ENCODE peak calls at places on chromosomes 7 and 10, in five cellular contexts. N, W, J, B and R are unnamed samples.

GRCh38 chr7:117127585-117128168 is 174.4 kb downstream of the ST7 start:
- DNase-seq in B (peak), J (peak), N (peak), W (peak), R (peak)

GRCh38 chr10:17906002-17906401 is 45.7 kb upstream of the SLC39A12 start:
- DNase-seq in W (no peak), N (no peak), B (no peak), J (no peak), R (no peak)

GRCh38 chr10:97116534-97117162 is 69.1 kb downstream of the SLIT1 start:
- DNase-seq in J (no peak), B (no peak), N (no peak), W (no peak), R (no peak)

GRCh38 chr10:71575934-71576801 is 143.4 kb downstream of the C10orf105 start:
- DNase-seq in J (no peak), N (no peak), W (no peak), B (no peak), R (no peak)

GRCh38 chr10:6162589-6163356 is 40.0 kb upstream of the PFKFB3 start:
- DNase-seq in J (peak), B (peak), W (peak), N (peak), R (peak)

GRCh38 chr7:152587366-152587765 is 88.6 kb downstream of the XRCC2 start:
- DNase-seq in J (no peak), W (no peak), N (no peak), B (no peak), R (no peak)

GRCh38 chr7:144547888-144548287 is 144.4 kb upstream of the NOBOX start:
- DNase-seq in N (no peak), B (no peak), J (no peak), W (no peak), R (no peak)

GRCh38 chr7:75842836-75843446 is 29.3 kb upstream of the CCL24 start:
- DNase-seq in W (peak), J (no peak), N (peak), B (no peak), R (no peak)

GRCh38 chr10:7337431-7338171 is 73.2 kb downstream of the SFMBT2 start:
- DNase-seq in W (no peak), N (no peak), B (no peak), J (no peak), R (no peak)

GRCh38 chr7:5294169-5294987 is 11.6 kb downstream of the SLC29A4 start:
- DNase-seq in J (no peak), W (no peak), N (no peak), B (no peak), R (no peak)

GRCh38 chr7:117715784-117716445 is 157.3 kb downstream of the CTTNBP2 start:
- DNase-seq in W (peak), J (peak), B (peak), N (peak), R (no peak)

GRCh38 chr10:72328045-72328828 is 26.5 kb downstream of the DNAJB12 start:
- DNase-seq in W (peak), J (peak), B (peak), N (peak), R (peak)

GRCh38 chr7:147411011-147411614 is 1179.5 kb upstream of the C7orf33 start:
- DNase-seq in J (no peak), B (no peak), W (no peak), N (no peak), R (no peak)

GRCh38 chr7:77525231-77525630 is 11.9 kb upstream of the PTPN12 start:
- DNase-seq in B (no peak), W (no peak), J (no peak), N (no peak), R (no peak)

GRCh38 chr7:147478751-147479150 is 1111.8 kb upstream of the C7orf33 start:
- DNase-seq in W (no peak), N (no peak), J (no peak), B (no peak), R (no peak)

GRCh38 chr7:1943326-1943725 is 273.2 kb downstream of the ELFN1 start:
- DNase-seq in W (no peak), J (no peak), B (peak), N (no peak), R (no peak)

GRCh38 chr7:41238851-41239331 is 464.0 kb downstream of the INHBA start:
- DNase-seq in W (no peak), N (no peak), J (no peak), B (no peak), R (no peak)

GRCh38 chr7:57413529-57414398 is 36.2 kb upstream of the ZNF716 start:
- DNase-seq in J (no peak), W (no peak), B (no peak), N (no peak), R (no peak)

DNA sequence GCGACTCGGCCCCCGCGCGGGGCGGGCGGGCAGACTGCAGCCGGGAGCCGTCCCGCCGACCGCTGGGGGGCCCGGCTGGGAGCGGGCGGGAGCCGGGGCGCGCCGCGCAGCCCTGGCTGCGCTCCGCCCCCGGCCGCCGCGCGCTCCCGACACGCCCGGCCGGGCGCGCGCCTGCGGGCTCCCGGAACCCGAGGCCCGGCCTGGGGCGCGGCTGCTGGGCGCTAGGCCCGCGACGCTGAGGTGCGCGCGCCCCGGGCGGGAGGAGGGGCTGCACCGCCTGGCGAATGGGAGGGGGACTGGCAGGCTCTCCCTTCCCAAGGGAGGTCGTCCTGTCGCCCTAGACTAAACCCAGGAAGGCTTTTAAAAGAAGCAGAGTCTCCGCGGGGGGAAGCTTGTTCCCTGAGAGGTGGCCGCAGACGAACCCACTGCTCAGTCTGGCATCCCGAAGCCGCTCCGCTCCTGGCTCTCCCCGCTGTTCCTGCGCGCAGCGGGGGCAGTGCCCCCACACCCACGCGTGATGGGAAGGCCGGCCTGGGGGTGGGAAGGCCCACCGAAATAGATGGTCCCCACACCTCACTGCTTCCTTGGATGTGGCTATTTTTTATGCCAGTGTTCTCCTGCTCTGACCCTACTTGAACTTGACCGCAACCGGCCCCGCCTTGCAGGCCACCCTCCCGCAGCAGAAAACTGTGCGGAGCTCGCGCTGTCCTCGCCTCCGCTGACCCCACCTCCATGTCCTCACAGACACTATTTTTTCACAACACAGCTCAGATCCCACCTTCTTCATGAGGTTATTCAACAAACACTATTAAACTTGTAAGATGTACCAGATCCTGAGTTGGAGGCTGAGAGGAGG is at the start of gene VOPP1:
- DNase-seq in J (peak), N (peak), W (peak), B (peak), R (peak)
- TF ChIP-seq POLR2A in J (no peak), N (peak), W (no peak), B (peak), R (no peak)

GRCh38 chr10:114173680-114174461 is at the start of gene CCDC186:
- DNase-seq in B (peak), N (peak), J (peak), W (peak), R (peak)
- TF ChIP-seq POLR2A in B (peak), N (peak), J (peak), W (no peak), R (peak)

DNA sequence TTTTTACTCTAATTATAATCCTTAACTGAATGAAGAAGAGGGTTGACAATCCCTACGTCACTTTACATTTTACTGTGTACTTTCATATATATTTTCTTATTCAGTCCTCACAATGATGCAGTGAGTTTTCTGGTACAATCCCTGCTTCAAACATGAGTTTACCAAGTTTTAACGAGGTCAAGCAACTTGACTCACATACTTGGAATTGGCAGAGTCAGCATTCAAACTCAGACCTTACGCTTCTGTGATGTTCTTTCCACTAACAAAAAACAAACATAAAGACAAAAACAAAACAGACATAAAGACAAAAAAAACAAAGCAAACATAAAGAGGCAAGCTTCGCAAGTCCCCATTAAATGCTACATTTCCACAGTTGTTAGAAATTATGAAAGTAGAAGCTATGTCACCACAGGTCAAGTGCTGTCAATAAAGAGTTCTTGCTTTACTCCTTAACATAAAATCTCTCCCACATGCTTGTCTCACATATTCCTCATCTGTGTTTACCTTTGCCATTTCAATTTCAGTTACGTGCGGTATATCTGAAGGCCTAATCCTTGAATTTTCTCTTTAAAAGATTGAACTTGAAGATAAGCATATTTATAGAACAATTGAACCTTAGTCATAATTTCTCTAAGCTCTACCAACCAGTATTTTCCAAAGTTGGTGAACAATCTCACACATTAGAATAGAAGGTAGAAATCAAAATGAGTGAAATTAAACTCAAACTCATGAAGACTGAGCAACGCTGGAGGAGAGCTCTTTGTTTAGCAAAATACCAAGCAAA is 217.4 kb downstream of the CELF2 start:
- DNase-seq in N (no peak), W (no peak), J (no peak), B (no peak), R (no peak)
- TF ChIP-seq POLR2A in N (no peak), W (no peak), J (no peak), B (no peak), R (no peak)

DNA sequence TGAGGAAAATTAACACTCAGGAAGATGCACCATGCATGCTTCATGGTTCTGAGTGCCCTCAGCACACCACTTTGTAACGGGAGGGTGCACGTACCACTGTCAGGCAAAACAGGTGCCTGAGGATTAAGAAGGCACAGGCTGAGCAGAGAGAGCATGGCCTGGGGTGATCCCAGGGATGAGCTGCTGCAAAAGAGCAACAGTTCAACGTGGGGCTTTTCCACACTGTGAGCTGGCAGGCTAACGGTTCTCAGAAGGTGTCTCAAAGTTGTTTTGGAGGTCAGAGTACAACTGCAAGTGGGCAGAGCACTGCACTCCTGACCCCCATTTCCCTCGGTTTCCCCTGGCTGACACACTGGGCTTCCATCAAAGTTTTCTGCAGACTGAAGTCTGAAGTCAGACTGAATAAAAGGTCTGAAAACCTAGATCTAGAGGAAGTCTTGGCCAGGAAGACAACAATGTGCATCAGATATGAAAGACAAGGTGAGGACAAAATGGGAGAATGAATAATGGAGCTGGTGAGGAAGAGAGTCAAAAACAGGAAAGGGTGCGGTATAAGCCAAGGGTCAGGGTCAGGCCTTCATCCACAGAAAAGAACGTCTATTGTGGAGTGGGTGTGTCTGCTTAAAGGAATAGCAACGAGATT is 20.5 kb downstream of the ZNF438 start:
- DNase-seq in B (no peak), J (no peak), W (no peak), N (no peak), R (peak)
- TF ChIP-seq POLR2A in B (no peak), J (no peak), W (no peak), N (no peak), R (no peak)

DNA sequence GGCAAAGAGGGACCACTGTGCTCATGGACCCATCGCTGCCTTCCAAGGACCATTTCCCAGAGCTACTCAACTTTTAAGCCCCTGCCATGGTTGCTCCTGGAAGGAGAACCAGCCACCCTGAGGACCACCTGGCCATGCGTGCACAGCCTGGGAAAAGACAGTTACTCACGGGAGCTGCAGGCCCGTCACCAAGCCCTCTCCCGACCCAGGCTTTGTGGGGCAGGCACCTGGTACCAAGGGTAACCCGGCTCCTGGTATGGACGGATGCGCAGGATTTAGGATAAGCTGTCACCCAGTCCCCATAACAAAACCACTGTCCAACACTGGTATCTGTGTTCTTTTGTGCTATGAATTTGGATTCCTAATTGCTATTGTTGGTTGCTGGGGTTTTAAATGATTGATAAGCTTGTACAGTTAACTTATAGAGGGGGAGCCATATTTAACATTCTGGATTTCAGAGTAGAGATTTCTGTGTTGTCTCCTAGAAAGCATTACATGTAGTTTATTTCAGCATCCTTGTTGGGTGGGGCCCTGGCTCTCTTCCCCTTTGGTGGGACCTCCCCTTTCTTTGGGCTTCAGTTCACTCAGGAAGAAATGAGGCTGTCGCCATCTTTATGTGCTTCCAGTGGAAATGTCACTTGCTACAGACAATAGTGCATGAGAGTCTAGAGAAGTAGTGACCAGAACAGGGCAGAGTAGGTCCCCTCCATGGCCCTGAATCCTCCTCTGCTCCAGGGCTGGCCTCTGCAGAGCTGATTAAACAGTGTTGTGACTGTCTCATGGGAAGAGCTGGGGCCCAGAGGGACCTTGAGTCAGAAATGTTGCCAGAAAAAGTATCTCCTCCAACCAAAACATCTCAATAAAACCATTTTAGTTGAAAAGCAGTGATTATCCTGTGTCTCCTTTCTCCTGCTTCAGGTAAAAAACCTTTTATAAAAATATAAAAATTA is 19.4 kb downstream of the LAT2 start:
- DNase-seq in W (no peak), N (no peak), J (no peak), B (no peak), R (no peak)
- TF ChIP-seq POLR2A in W (no peak), N (no peak), J (no peak), B (no peak), R (no peak)

GRCh38 chr7:134458806-134459698 is at the start of gene AKR1B1:
- DNase-seq in J (peak), W (peak), N (peak), B (peak), R (peak)
- TF ChIP-seq POLR2A in J (peak), W (no peak), N (no peak), B (peak), R (peak)

DNA sequence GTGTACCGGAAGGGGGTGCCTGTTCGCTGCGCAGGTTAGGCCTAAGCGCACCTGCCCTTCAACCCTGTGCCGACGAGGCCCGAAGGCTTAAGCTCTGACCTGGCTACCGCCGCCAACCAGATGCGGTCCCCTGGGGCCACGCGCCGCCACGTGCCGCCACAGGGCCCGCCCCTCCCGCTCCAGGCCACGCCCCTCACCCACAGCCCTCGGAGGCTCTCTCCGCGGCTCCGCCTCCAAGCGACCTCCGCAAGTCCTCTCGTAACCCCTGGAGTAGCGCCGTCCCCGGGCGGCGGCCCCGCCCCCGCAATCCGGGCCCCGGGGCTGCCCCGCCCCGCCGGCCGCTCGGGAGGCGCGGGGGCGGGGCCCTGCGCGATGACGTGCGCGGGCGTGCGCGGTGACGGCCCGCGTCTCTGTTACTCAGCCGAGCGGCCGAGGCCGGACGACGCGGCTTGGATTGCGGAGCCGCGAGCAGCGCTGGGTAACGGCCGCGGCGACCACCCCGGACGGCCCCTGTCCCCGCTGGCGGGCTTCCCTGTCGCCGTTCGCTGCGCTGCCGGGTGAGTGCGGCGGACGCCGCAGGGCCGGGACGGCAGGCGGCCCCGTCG is at the start of gene MAPK8:
- DNase-seq in B (peak), N (peak), W (peak), J (peak), R (peak)
- TF ChIP-seq POLR2A in B (peak), N (peak), W (peak), J (peak), R (peak)

DNA sequence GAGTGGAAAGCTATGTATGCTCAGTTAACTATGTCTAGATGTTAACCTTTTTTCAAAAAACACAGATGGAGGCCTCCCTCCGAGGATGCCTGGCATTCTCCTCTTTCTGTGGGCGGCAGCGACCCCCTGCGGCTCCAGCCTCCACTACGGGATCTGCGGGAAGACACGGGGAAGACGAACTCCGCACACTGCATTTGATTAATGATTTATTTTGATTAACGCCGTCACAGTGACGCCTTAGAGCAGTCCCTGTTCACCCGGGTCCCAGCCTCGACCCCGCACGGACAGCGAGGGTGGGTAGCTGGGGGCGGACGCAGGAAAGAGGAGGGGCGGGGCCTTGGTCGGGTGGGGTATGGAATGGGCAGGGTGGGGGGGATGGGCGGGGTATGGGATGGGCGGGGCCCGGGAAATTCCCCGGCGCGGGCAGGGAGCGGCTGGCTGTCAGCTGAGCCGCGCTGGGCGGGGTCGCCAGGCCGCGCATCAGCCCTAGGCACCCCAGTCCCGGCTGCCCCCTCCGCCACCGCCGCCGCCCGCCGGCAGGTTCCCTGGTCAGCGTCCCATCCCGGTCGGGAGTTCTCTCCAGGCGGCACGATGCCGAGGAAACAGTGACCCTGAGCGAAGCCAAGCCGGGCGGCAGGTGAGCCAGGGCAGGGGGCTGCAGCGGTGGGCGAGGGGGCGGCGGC is at the start of gene OPTN:
- DNase-seq in B (peak), N (peak), W (peak), J (peak), R (peak)
- TF ChIP-seq POLR2A in B (peak), N (peak), W (no peak), J (peak), R (peak)

GRCh38 chr7:74658171-74659004 is 870 bp downstream of the GTF2I start:
- DNase-seq in B (peak), J (peak), W (peak), N (peak), R (peak)

GRCh38 chr7:74657692-74658170 is at the start of gene GTF2I:
- DNase-seq in J (no peak), W (no peak), N (no peak), B (no peak), R (no peak)

GRCh38 chr7:74655785-74656420 is 1.6 kb upstream of the GTF2I start:
- DNase-seq in J (no peak), N (no peak), W (no peak), B (no peak), R (no peak)

GRCh38 chr7:74656421-74656910 is 1.1 kb upstream of the GTF2I start:
- DNase-seq in N (peak), W (peak), J (peak), B (peak), R (peak)

GRCh38 chr7:74656911-74657691 is 417 bp upstream of the GTF2I start:
- DNase-seq in J (peak), B (peak), N (peak), W (peak), R (peak)
- TF ChIP-seq POLR2A in J (peak), B (peak), N (peak), W (peak), R (peak)